ENCODE peak calls at places on chromosomes 3 and 15, in five cellular contexts. One of them, this sample, is unnamed.

GRCh38 chr3:49378249-49378899 is 20.2 kb upstream of the GPX1 start:
- DNase-seq in OCI-LY7: no peak
- DNase-seq in fibroblast of mammary gland: peak
- DNase-seq in KG1: no peak
- DNase-seq in ovary: peak
- DNase-seq in this sample: no peak

GRCh38 chr3:42063886-42064285 is 27.3 kb upstream of the TRAK1 start:
- DNase-seq in KG1: no peak
- DNase-seq in fibroblast of mammary gland: peak
- DNase-seq in ovary: no peak
- DNase-seq in OCI-LY7: no peak
- DNase-seq in this sample: no peak

GRCh38 chr15:83164409-83165404 is 42.9 kb downstream of the HDGFL3 start:
- DNase-seq in OCI-LY7: no peak
- DNase-seq in KG1: no peak
- DNase-seq in ovary: no peak
- DNase-seq in fibroblast of mammary gland: peak
- DNase-seq in this sample: no peak

GRCh38 chr15:40233727-40234577 is 4.9 kb upstream of the PAK6 start:
- DNase-seq in ovary: no peak
- DNase-seq in fibroblast of mammary gland: no peak
- DNase-seq in KG1: no peak
- DNase-seq in OCI-LY7: no peak
- DNase-seq in this sample: no peak

GRCh38 chr15:63045438-63046278 is 3.1 kb downstream of the TPM1 start:
- DNase-seq in KG1: no peak
- DNase-seq in OCI-LY7: no peak
- DNase-seq in ovary: no peak
- DNase-seq in fibroblast of mammary gland: no peak
- DNase-seq in this sample: no peak

GRCh38 chr3:102123590-102124190 is 274.4 kb downstream of the NFKBIZ start:
- DNase-seq in fibroblast of mammary gland: peak
- DNase-seq in ovary: no peak
- DNase-seq in OCI-LY7: no peak
- DNase-seq in KG1: no peak
- DNase-seq in this sample: peak

GRCh38 chr15:69749797-69750196 is 297.2 kb downstream of the RPLP1 start:
- DNase-seq in ovary: no peak
- DNase-seq in OCI-LY7: peak
- DNase-seq in fibroblast of mammary gland: no peak
- DNase-seq in KG1: no peak
- DNase-seq in this sample: no peak

GRCh38 chr3:191329654-191330308 is 545 bp downstream of the UTS2B start:
- DNase-seq in OCI-LY7: peak
- DNase-seq in ovary: peak
- DNase-seq in fibroblast of mammary gland: peak
- DNase-seq in KG1: no peak
- DNase-seq in this sample: no peak

GRCh38 chr15:58775402-58775801 is 4.3 kb downstream of the MINDY2 start:
- DNase-seq in OCI-LY7: no peak
- DNase-seq in KG1: no peak
- DNase-seq in fibroblast of mammary gland: no peak
- DNase-seq in ovary: no peak
- DNase-seq in this sample: no peak

GRCh38 chr3:63278171-63278999 is at the start of gene SYNPR:
- DNase-seq in fibroblast of mammary gland: no peak
- DNase-seq in ovary: no peak
- DNase-seq in KG1: no peak
- DNase-seq in OCI-LY7: no peak
- DNase-seq in this sample: no peak

GRCh38 chr3:188946837-188947236 is 224.9 kb upstream of the TPRG1 start:
- DNase-seq in fibroblast of mammary gland: peak
- DNase-seq in OCI-LY7: no peak
- DNase-seq in ovary: no peak
- DNase-seq in KG1: no peak
- DNase-seq in this sample: no peak

GRCh38 chr3:195566797-195567196 is 16.9 kb downstream of the APOD start:
- DNase-seq in fibroblast of mammary gland: no peak
- DNase-seq in ovary: no peak
- DNase-seq in OCI-LY7: no peak
- DNase-seq in KG1: no peak
- DNase-seq in this sample: no peak

GRCh38 chr3:2392981-2393380 is 294.3 kb downstream of the CNTN4 start:
- DNase-seq in KG1: no peak
- DNase-seq in fibroblast of mammary gland: no peak
- DNase-seq in OCI-LY7: no peak
- DNase-seq in ovary: no peak
- DNase-seq in this sample: no peak

GRCh38 chr3:192818126-192818525 is 90.8 kb upstream of the FGF12 start:
- DNase-seq in fibroblast of mammary gland: no peak
- DNase-seq in OCI-LY7: no peak
- DNase-seq in ovary: no peak
- DNase-seq in KG1: no peak
- DNase-seq in this sample: no peak

GRCh38 chr3:72274511-72275295 is 489.8 kb upstream of the PROK2 start:
- DNase-seq in ovary: peak
- DNase-seq in fibroblast of mammary gland: peak
- DNase-seq in KG1: no peak
- DNase-seq in OCI-LY7: peak
- DNase-seq in this sample: no peak

GRCh38 chr3:13104511-13104910 is 31.3 kb upstream of the IQSEC1 start:
- DNase-seq in OCI-LY7: no peak
- DNase-seq in ovary: no peak
- DNase-seq in KG1: no peak
- DNase-seq in fibroblast of mammary gland: no peak
- DNase-seq in this sample: no peak

GRCh38 chr15:98809273-98809672 is 160.9 kb downstream of the IGF1R start:
- DNase-seq in ovary: no peak
- DNase-seq in OCI-LY7: no peak
- DNase-seq in fibroblast of mammary gland: no peak
- DNase-seq in KG1: no peak
- DNase-seq in this sample: no peak

GRCh38 chr3:188458761-188459160 is 304.8 kb downstream of the LPP start:
- DNase-seq in fibroblast of mammary gland: no peak
- DNase-seq in OCI-LY7: no peak
- DNase-seq in KG1: no peak
- DNase-seq in ovary: no peak
- DNase-seq in this sample: no peak

GRCh38 chr3:178671261-178672191 is 135.3 kb downstream of the KCNMB2 start:
- DNase-seq in KG1: no peak
- DNase-seq in ovary: no peak
- DNase-seq in fibroblast of mammary gland: peak
- DNase-seq in OCI-LY7: no peak
- DNase-seq in this sample: peak

GRCh38 chr3:189267981-189268613 is 96.3 kb downstream of the TPRG1 start:
- DNase-seq in fibroblast of mammary gland: peak
- DNase-seq in KG1: no peak
- DNase-seq in OCI-LY7: no peak
- DNase-seq in ovary: no peak
- DNase-seq in this sample: peak

GRCh38 chr3:128845695-128846491 is 33.5 kb upstream of the ACAD9 start:
- DNase-seq in ovary: peak
- DNase-seq in OCI-LY7: peak
- DNase-seq in fibroblast of mammary gland: peak
- DNase-seq in KG1: peak
- DNase-seq in this sample: no peak

GRCh38 chr15:41943543-41944312 is 28.6 kb downstream of the EHD4 start:
- DNase-seq in ovary: no peak
- DNase-seq in fibroblast of mammary gland: no peak
- DNase-seq in OCI-LY7: no peak
- DNase-seq in KG1: no peak
- DNase-seq in this sample: no peak

GRCh38 chr3:138898301-138898700 is 48.6 kb downstream of the FOXL2 start:
- DNase-seq in OCI-LY7: no peak
- DNase-seq in fibroblast of mammary gland: peak
- DNase-seq in KG1: no peak
- DNase-seq in ovary: no peak
- DNase-seq in this sample: no peak

GRCh38 chr3:155481089-155481488 is 187.6 kb upstream of the STRIT1 start:
- DNase-seq in fibroblast of mammary gland: no peak
- DNase-seq in KG1: no peak
- DNase-seq in OCI-LY7: no peak
- DNase-seq in ovary: no peak
- DNase-seq in this sample: no peak

GRCh38 chr3:151592287-151592686 is 131.4 kb upstream of the IGSF10 start:
- DNase-seq in fibroblast of mammary gland: no peak
- DNase-seq in ovary: no peak
- DNase-seq in KG1: no peak
- DNase-seq in OCI-LY7: no peak
- DNase-seq in this sample: no peak